ENCODE peak calls at places on chromosomes 11 and 22, in five cellular contexts. I, P, M, L and O are unnamed samples. For H3K36me3, the result is how much of the 10 kb centered on the place peaks cover.

GRCh38 chr11:78920329-78920728 is 345.7 kb upstream of the NARS2 start:
- DNase-seq in I (no peak), L (no peak), M (no peak), P (no peak), O (no peak)

GRCh38 chr11:6646631-6647281 is 8.9 kb downstream of the DCHS1 start:
- DNase-seq in M (no peak), L (peak), I (peak), P (no peak), O (peak)

GRCh38 chr11:24697722-24698121 is 200.9 kb downstream of the LUZP2 start:
- DNase-seq in M (no peak), I (no peak), P (no peak), L (peak), O (no peak)

GRCh38 chr22:39263626-39264025 is 18.8 kb upstream of the PDGFB start:
- DNase-seq in P (no peak), M (no peak), L (no peak), I (no peak), O (no peak)

GRCh38 chr11:66868726-66869291 is 11.9 kb downstream of the LRFN4 start:
- DNase-seq in I (peak), L (no peak), M (peak), P (no peak), O (no peak)

GRCh38 chr11:128733440-128734115 is 39.7 kb downstream of the FLI1 start:
- DNase-seq in M (no peak), L (no peak), I (no peak), P (peak), O (no peak)

GRCh38 chr22:49838771-49839717 is 11.4 kb upstream of the BRD1 start:
- DNase-seq in L (no peak), M (no peak), I (peak), P (peak), O (no peak)

GRCh38 chr22:37784829-37785495 is 22.8 kb upstream of the GCAT start:
- DNase-seq in L (no peak), P (no peak), I (peak), M (peak), O (no peak)

GRCh38 chr22:37636186-37636948 is 3.1 kb upstream of the SH3BP1 start:
- DNase-seq in I (no peak), L (peak), M (no peak), P (no peak), O (no peak)

GRCh38 chr22:44777364-44777756 is 25.0 kb downstream of the ARHGAP8 start:
- DNase-seq in L (no peak), P (no peak), M (no peak), I (no peak), O (no peak)

GRCh38 chr22:42608481-42609361 is 6.0 kb downstream of the POLDIP3 start:
- DNase-seq in P (no peak), L (peak), I (peak), M (no peak), O (no peak)

GRCh38 chr11:130212431-130212961 is 52.9 kb downstream of the ST14 start:
- DNase-seq in I (peak), L (no peak), P (no peak), M (no peak), O (no peak)

GRCh38 chr11:57277845-57278720 is 41.0 kb upstream of the APLNR start:
- DNase-seq in I (peak), L (peak), P (peak), M (peak), O (no peak)

GRCh38 chr22:18947905-18948304 is 11.8 kb upstream of the PRODH start:
- DNase-seq in P (no peak), I (peak), M (no peak), L (no peak), O (no peak)

DNA sequence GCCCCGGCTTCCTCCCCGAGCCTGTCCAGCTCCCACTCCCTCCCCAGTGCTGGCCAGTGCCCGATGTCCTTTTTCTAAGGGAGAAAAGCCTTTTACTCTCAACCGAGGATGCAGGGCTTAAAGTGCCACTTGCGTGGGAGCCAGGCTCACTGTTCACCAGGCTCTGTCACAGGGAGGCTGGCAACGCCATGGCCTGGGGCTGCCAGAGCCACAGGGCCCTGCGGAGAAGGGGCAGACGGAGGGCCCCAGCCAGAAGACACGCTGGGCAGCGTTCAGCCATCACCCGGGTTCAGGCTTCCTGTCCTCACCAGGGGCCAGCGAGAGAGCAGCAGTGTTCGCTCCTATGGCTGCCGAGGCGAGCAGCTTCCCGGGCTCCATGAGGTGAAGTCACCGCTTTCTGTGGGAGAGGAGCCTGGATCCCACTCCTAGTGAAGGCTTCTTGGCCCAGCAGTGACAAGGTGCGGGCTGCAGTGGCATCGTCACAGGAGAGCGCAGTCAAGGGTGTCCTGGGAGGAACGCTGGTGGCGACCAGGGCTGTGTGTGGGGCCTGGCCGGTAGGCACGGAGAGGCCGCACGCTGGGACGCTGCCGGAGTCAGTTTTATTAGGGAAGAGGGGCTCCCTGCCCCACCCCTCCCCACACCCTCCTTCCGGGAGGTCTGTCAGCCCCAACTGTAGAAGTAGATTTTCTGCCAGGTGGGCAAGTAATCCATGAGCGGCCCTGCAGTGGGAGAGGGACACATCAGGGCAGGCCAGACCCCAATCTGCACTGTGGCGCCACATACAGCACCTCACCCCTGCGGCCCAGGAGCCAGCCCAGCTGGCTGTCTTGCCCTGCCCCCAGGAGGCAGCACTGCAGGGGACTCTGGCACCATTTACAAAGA is 2.8 kb upstream of the FREY1 start:
- DNase-seq in M (no peak), I (no peak), L (no peak), P (no peak), O (no peak)
- H3K36me3 ChIP-seq in M (under half), I (under half), L (under half), P (under half), O (under half)

GRCh38 chr11:937853-938261 is 12.2 kb downstream of the AP2A2 start:
- DNase-seq in P (no peak), I (no peak), M (no peak), L (no peak), O (no peak)
- H3K9ac ChIP-seq in P (no peak), I (no peak), M (no peak), L (no peak), O (no peak)

GRCh38 chr22:30429887-30430286 is 4.3 kb downstream of the MTFP1 start:
- DNase-seq in P (no peak), M (no peak), L (no peak), I (peak), O (no peak)
- H3K36me3 ChIP-seq in P (under half), M (under half), L (under half), I (under half), O (under half)

GRCh38 chr11:62592989-62593421 is 1.7 kb upstream of the TUT1 start:
- DNase-seq in L (no peak), P (no peak), I (no peak), M (no peak), O (no peak)

GRCh38 chr11:62592216-62592815 is 993 bp upstream of the TUT1 start:
- DNase-seq in I (peak), P (no peak), L (no peak), M (no peak), O (no peak)

GRCh38 chr11:62593434-62594044 is 2.2 kb upstream of the TUT1 start:
- DNase-seq in I (peak), M (no peak), P (no peak), L (peak), O (no peak)

GRCh38 chr11:62591448-62592215 is at the start of gene TUT1:
- DNase-seq in L (peak), P (peak), I (peak), M (peak), O (peak)

DNA sequence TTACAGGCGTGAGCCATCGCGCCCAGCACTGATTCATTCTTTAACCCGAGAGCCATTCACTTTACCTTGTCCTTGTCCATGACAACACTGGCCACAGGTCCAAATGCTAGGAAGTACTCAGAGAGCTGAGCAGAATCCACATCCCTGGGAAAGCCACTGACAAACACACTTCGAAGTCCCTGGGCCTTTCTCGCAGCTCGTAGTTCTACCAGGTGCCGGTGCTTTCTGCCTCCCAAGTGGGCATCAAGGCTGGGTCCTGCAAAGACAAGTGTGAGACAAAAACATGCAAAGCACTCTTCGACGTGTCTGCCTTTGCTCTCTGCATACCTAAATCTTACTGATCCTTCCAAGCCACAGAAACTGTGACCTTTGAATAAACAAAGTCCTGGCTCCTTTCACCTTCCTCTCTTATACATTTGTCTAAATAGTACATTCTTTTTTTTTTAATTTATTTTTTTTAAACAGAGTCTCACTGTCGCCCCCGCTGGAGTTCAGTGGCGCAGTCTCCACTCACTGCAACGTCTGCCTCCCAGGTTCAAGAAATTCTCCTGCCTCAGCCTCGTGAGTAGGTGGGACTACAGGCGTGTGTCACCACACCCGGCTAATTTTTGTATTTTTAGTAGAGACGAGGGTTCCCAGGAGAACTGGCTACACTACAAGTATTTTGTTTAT is 2.2 kb downstream of the TUT1 start:
- DNase-seq in I (peak), M (no peak), P (no peak), L (peak), O (no peak)
- H3K9ac ChIP-seq in I (no peak), M (peak), P (no peak), L (peak), O (no peak)

DNA sequence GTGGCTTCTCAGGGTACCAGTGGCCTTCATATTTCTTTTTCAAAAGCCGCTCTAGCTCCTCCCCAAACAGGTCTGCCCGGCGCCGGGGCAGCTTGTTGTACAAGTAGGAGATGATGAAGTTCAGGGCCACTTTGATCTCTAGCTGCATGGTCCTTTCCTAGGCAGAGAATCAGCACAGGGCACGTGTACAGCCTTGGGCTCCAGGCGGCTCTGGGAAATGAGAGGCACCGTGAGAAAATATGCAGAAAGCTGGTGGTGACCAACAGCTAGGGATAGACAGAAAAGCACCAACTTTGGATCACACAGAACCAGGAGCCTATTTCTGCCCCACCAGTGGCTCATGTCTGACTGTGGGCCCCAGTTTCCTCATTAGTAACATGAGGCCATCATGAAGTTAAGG is 9.4 kb downstream of the TOB2 start:
- DNase-seq in I (no peak), P (no peak), M (no peak), L (no peak), O (no peak)
- H3K36me3 ChIP-seq in I (under half), P (under half), M (under half), L (under half), O (under half)